ENCODE peak calls at places on chromosomes 3 and 15, in five cellular contexts. One of them, this sample, is unnamed.

GRCh38 chr15:85137507-85138175 is 156.0 kb downstream of the PDE8A start:
- DNase-seq in right cardiac atrium: no peak
- DNase-seq in CD8-positive, alpha-beta T cell: no peak
- DNase-seq in HuH-7: no peak
- DNase-seq in activated effector memory CD4-positive, alpha-beta T cell treated with anti-CD3 and anti-CD28 coated beads, Interleukin-2, amount 50 U/mL, for 16 hours: no peak
- DNase-seq in this sample: no peak

GRCh38 chr3:9179826-9180763 is 69.4 kb downstream of the SRGAP3 start:
- DNase-seq in activated effector memory CD4-positive, alpha-beta T cell treated with anti-CD3 and anti-CD28 coated beads, Interleukin-2, amount 50 U/mL, for 16 hours: peak
- DNase-seq in right cardiac atrium: no peak
- DNase-seq in HuH-7: no peak
- DNase-seq in CD8-positive, alpha-beta T cell: no peak
- DNase-seq in this sample: no peak

GRCh38 chr3:196990654-196991053 is 22.0 kb upstream of the PIGZ start:
- DNase-seq in activated effector memory CD4-positive, alpha-beta T cell treated with anti-CD3 and anti-CD28 coated beads, Interleukin-2, amount 50 U/mL, for 16 hours: no peak
- DNase-seq in right cardiac atrium: no peak
- DNase-seq in CD8-positive, alpha-beta T cell: no peak
- DNase-seq in HuH-7: no peak
- DNase-seq in this sample: peak

GRCh38 chr3:52238761-52239701 is at the start of gene TWF2:
- DNase-seq in CD8-positive, alpha-beta T cell: peak
- DNase-seq in activated effector memory CD4-positive, alpha-beta T cell treated with anti-CD3 and anti-CD28 coated beads, Interleukin-2, amount 50 U/mL, for 16 hours: peak
- DNase-seq in HuH-7: peak
- DNase-seq in right cardiac atrium: peak
- DNase-seq in this sample: peak

GRCh38 chr3:179842061-179842460 is 189.2 kb downstream of the USP13 start:
- DNase-seq in CD8-positive, alpha-beta T cell: no peak
- DNase-seq in HuH-7: no peak
- DNase-seq in activated effector memory CD4-positive, alpha-beta T cell treated with anti-CD3 and anti-CD28 coated beads, Interleukin-2, amount 50 U/mL, for 16 hours: no peak
- DNase-seq in right cardiac atrium: no peak
- DNase-seq in this sample: no peak

GRCh38 chr3:64902991-64903390 is 215.2 kb upstream of the ADAMTS9 start:
- DNase-seq in activated effector memory CD4-positive, alpha-beta T cell treated with anti-CD3 and anti-CD28 coated beads, Interleukin-2, amount 50 U/mL, for 16 hours: no peak
- DNase-seq in HuH-7: no peak
- DNase-seq in right cardiac atrium: no peak
- DNase-seq in CD8-positive, alpha-beta T cell: no peak
- DNase-seq in this sample: no peak

GRCh38 chr3:184227481-184227935 is 1.9 kb upstream of the VWA5B2 start:
- DNase-seq in activated effector memory CD4-positive, alpha-beta T cell treated with anti-CD3 and anti-CD28 coated beads, Interleukin-2, amount 50 U/mL, for 16 hours: peak
- DNase-seq in HuH-7: peak
- DNase-seq in CD8-positive, alpha-beta T cell: peak
- DNase-seq in right cardiac atrium: no peak
- DNase-seq in this sample: no peak

GRCh38 chr15:76073554-76073953 is 13.8 kb downstream of the TMEM266 start:
- DNase-seq in CD8-positive, alpha-beta T cell: no peak
- DNase-seq in right cardiac atrium: no peak
- DNase-seq in activated effector memory CD4-positive, alpha-beta T cell treated with anti-CD3 and anti-CD28 coated beads, Interleukin-2, amount 50 U/mL, for 16 hours: no peak
- DNase-seq in HuH-7: no peak
- DNase-seq in this sample: no peak

GRCh38 chr3:186825294-186825821 is 17.2 kb upstream of the ADIPOQ start:
- DNase-seq in CD8-positive, alpha-beta T cell: no peak
- DNase-seq in activated effector memory CD4-positive, alpha-beta T cell treated with anti-CD3 and anti-CD28 coated beads, Interleukin-2, amount 50 U/mL, for 16 hours: peak
- DNase-seq in right cardiac atrium: peak
- DNase-seq in HuH-7: no peak
- DNase-seq in this sample: no peak

GRCh38 chr3:96488708-96489107 is 325.7 kb upstream of the EPHA6 start:
- DNase-seq in CD8-positive, alpha-beta T cell: no peak
- DNase-seq in right cardiac atrium: no peak
- DNase-seq in activated effector memory CD4-positive, alpha-beta T cell treated with anti-CD3 and anti-CD28 coated beads, Interleukin-2, amount 50 U/mL, for 16 hours: no peak
- DNase-seq in HuH-7: no peak
- DNase-seq in this sample: no peak

GRCh38 chr15:85443593-85444328 is 63.4 kb downstream of the AKAP13 start:
- DNase-seq in activated effector memory CD4-positive, alpha-beta T cell treated with anti-CD3 and anti-CD28 coated beads, Interleukin-2, amount 50 U/mL, for 16 hours: no peak
- DNase-seq in CD8-positive, alpha-beta T cell: no peak
- DNase-seq in right cardiac atrium: no peak
- DNase-seq in HuH-7: peak
- DNase-seq in this sample: no peak

This sample was measured in left ventricle myocardium inferior.